ENCODE peak calls at places on chromosomes 12 and 14, in six cellular contexts. One of them, this sample, is unnamed. For H3K4me1, the result is how much of the 10 kb centered on the place peaks cover.

GRCh38 chr14:94143239-94143638 is 13.8 kb upstream of the IFI27L2 start:
- DNase-seq in psoas muscle: no peak
- DNase-seq in esophagus squamous epithelium: no peak
- DNase-seq in ascending aorta: no peak
- DNase-seq in testis: no peak
- DNase-seq in kidney: no peak
- DNase-seq in this sample: no peak

GRCh38 chr14:65281991-65282908 is 130.3 kb upstream of the FUT8 start:
- DNase-seq in psoas muscle: no peak
- DNase-seq in esophagus squamous epithelium: no peak
- DNase-seq in ascending aorta: no peak
- DNase-seq in testis: no peak
- DNase-seq in kidney: no peak
- DNase-seq in this sample: no peak

GRCh38 chr14:74967618-74968017 is 12.2 kb upstream of the PGF start:
- DNase-seq in psoas muscle: no peak
- DNase-seq in esophagus squamous epithelium: no peak
- DNase-seq in ascending aorta: no peak
- DNase-seq in testis: no peak
- DNase-seq in kidney: no peak
- DNase-seq in this sample: no peak

GRCh38 chr12:54977857-54978256 is 6.7 kb downstream of the TESPA1 start:
- DNase-seq in psoas muscle: no peak
- DNase-seq in esophagus squamous epithelium: no peak
- DNase-seq in ascending aorta: no peak
- DNase-seq in testis: no peak
- DNase-seq in kidney: no peak
- DNase-seq in this sample: no peak

GRCh38 chr12:29438752-29439408 is 57.9 kb upstream of the ERGIC2 start:
- DNase-seq in psoas muscle: no peak
- DNase-seq in esophagus squamous epithelium: no peak
- DNase-seq in ascending aorta: no peak
- DNase-seq in testis: no peak
- DNase-seq in kidney: no peak
- DNase-seq in this sample: no peak

GRCh38 chr14:62364161-62364560 is 601.9 kb downstream of the SNAPC1 start:
- DNase-seq in psoas muscle: no peak
- DNase-seq in esophagus squamous epithelium: no peak
- DNase-seq in ascending aorta: no peak
- DNase-seq in testis: no peak
- DNase-seq in kidney: no peak
- DNase-seq in this sample: no peak

GRCh38 chr14:20799444-20799843 is 3.2 kb downstream of the RNASE1 start:
- DNase-seq in psoas muscle: no peak
- DNase-seq in esophagus squamous epithelium: no peak
- DNase-seq in ascending aorta: no peak
- DNase-seq in testis: peak
- DNase-seq in kidney: no peak
- DNase-seq in this sample: no peak

GRCh38 chr12:81209001-81209400 is 131.1 kb downstream of the ACSS3 start:
- DNase-seq in psoas muscle: no peak
- DNase-seq in esophagus squamous epithelium: no peak
- DNase-seq in ascending aorta: no peak
- DNase-seq in testis: no peak
- DNase-seq in kidney: no peak
- DNase-seq in this sample: no peak

GRCh38 chr14:67837011-67837624 is 17.5 kb downstream of the RAD51B start:
- DNase-seq in psoas muscle: no peak
- DNase-seq in esophagus squamous epithelium: no peak
- DNase-seq in ascending aorta: no peak
- DNase-seq in testis: peak
- DNase-seq in kidney: no peak
- DNase-seq in this sample: no peak

GRCh38 chr12:2413999-2414792 is 361.4 kb downstream of the CACNA1C start:
- DNase-seq in psoas muscle: no peak
- DNase-seq in esophagus squamous epithelium: no peak
- DNase-seq in ascending aorta: no peak
- DNase-seq in testis: no peak
- DNase-seq in kidney: no peak
- DNase-seq in this sample: no peak

GRCh38 chr12:132339856-132340255 is 10.5 kb upstream of the GALNT9 start:
- DNase-seq in psoas muscle: no peak
- DNase-seq in esophagus squamous epithelium: no peak
- DNase-seq in ascending aorta: no peak
- DNase-seq in testis: no peak
- DNase-seq in kidney: no peak
- DNase-seq in this sample: no peak

GRCh38 chr14:89011727-89012271 is 187.3 kb downstream of the TTC8 start:
- DNase-seq in psoas muscle: no peak
- DNase-seq in esophagus squamous epithelium: no peak
- DNase-seq in ascending aorta: no peak
- DNase-seq in testis: no peak
- DNase-seq in kidney: no peak
- DNase-seq in this sample: no peak

GRCh38 chr12:65121956-65122469 is 908 bp upstream of the WIF1 start:
- DNase-seq in psoas muscle: no peak
- DNase-seq in esophagus squamous epithelium: no peak
- DNase-seq in ascending aorta: no peak
- DNase-seq in testis: no peak
- DNase-seq in kidney: peak
- DNase-seq in this sample: no peak

GRCh38 chr14:75757644-75758402 is 96.8 kb downstream of the TTLL5 start:
- DNase-seq in psoas muscle: no peak
- DNase-seq in esophagus squamous epithelium: no peak
- DNase-seq in ascending aorta: no peak
- DNase-seq in testis: no peak
- DNase-seq in kidney: no peak
- DNase-seq in this sample: no peak

GRCh38 chr14:61749264-61749663 is 13.0 kb upstream of the SNAPC1 start:
- DNase-seq in psoas muscle: no peak
- DNase-seq in esophagus squamous epithelium: no peak
- DNase-seq in ascending aorta: no peak
- DNase-seq in testis: no peak
- DNase-seq in kidney: no peak
- DNase-seq in this sample: no peak

GRCh38 chr12:91574391-91574790 is 391.8 kb upstream of the DCN start:
- DNase-seq in psoas muscle: no peak
- DNase-seq in esophagus squamous epithelium: no peak
- DNase-seq in ascending aorta: no peak
- DNase-seq in testis: no peak
- DNase-seq in kidney: no peak
- DNase-seq in this sample: no peak

GRCh38 chr12:92208613-92209121 is 63.0 kb upstream of the BTG1 start:
- DNase-seq in psoas muscle: no peak
- DNase-seq in esophagus squamous epithelium: no peak
- DNase-seq in ascending aorta: no peak
- DNase-seq in testis: no peak
- DNase-seq in kidney: no peak
- DNase-seq in this sample: no peak

GRCh38 chr12:130418261-130418660 is 80.6 kb downstream of the PIWIL1 start:
- DNase-seq in psoas muscle: no peak
- DNase-seq in esophagus squamous epithelium: no peak
- DNase-seq in ascending aorta: no peak
- DNase-seq in testis: no peak
- DNase-seq in kidney: no peak
- DNase-seq in this sample: no peak

GRCh38 chr14:92914087-92914656 is 8.8 kb upstream of the CHGA start:
- DNase-seq in psoas muscle: no peak
- DNase-seq in esophagus squamous epithelium: no peak
- DNase-seq in ascending aorta: no peak
- DNase-seq in testis: peak
- DNase-seq in kidney: no peak
- DNase-seq in this sample: no peak

GRCh38 chr12:132441871-132442863 is 47.8 kb upstream of the FBRSL1 start:
- DNase-seq in psoas muscle: no peak
- DNase-seq in esophagus squamous epithelium: no peak
- DNase-seq in ascending aorta: no peak
- DNase-seq in testis: no peak
- DNase-seq in kidney: peak
- DNase-seq in this sample: no peak

GRCh38 chr14:21924479-21924878 is 250.9 kb upstream of the OR4E1 start:
- DNase-seq in psoas muscle: no peak
- DNase-seq in esophagus squamous epithelium: no peak
- DNase-seq in ascending aorta: no peak
- DNase-seq in testis: no peak
- DNase-seq in kidney: no peak
- DNase-seq in this sample: no peak

GRCh38 chr12:120944645-120945217 is 33.6 kb upstream of the HNF1A start:
- DNase-seq in psoas muscle: peak
- DNase-seq in esophagus squamous epithelium: no peak
- DNase-seq in ascending aorta: no peak
- DNase-seq in testis: peak
- DNase-seq in kidney: no peak
- DNase-seq in this sample: peak

GRCh38 chr12:121295123-121295745 is 1.3 kb downstream of the CAMKK2 start:
- DNase-seq in psoas muscle: no peak
- DNase-seq in esophagus squamous epithelium: no peak
- DNase-seq in ascending aorta: no peak
- DNase-seq in testis: no peak
- DNase-seq in kidney: no peak
- DNase-seq in this sample: no peak

GRCh38 chr14:43313719-43314118 is 1193.4 kb downstream of the FSCB start:
- DNase-seq in psoas muscle: no peak
- DNase-seq in esophagus squamous epithelium: no peak
- DNase-seq in ascending aorta: no peak
- DNase-seq in testis: no peak
- DNase-seq in kidney: no peak
- DNase-seq in this sample: no peak

GRCh38 chr12:32343496-32343895 is 55.9 kb upstream of the FGD4 start:
- DNase-seq in psoas muscle: no peak
- DNase-seq in esophagus squamous epithelium: no peak
- DNase-seq in ascending aorta: no peak
- DNase-seq in testis: no peak
- DNase-seq in kidney: no peak
- DNase-seq in this sample: no peak

DNA sequence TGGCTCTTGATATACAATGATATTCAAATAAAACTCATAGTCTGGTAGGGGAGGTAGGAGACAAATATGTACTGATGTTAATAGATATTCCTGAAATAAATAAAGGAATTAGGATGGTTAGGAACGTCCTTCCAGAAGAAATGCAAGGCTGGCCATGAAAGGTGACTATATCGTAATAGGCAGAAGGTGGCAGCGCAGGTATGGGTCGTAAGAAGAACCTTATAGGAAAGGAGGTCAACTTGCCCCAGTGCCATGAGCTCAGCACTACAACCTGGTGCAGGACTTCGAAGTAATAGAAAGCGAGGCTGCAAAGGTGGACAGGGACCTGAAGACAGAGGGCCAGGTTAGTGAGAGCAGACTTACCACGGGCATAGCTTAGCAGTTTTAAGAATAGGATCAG is 55.3 kb upstream of the FGD4 start:
- DNase-seq in psoas muscle: no peak
- DNase-seq in esophagus squamous epithelium: no peak
- DNase-seq in ascending aorta: no peak
- DNase-seq in testis: no peak
- DNase-seq in kidney: no peak
- DNase-seq in this sample: no peak
- TF ChIP-seq CTCF in psoas muscle: no peak
- TF ChIP-seq CTCF in esophagus squamous epithelium: no peak
- TF ChIP-seq CTCF in ascending aorta: no peak
- TF ChIP-seq CTCF in testis: no peak
- TF ChIP-seq CTCF in kidney: no peak
- TF ChIP-seq CTCF in this sample: no peak

DNA sequence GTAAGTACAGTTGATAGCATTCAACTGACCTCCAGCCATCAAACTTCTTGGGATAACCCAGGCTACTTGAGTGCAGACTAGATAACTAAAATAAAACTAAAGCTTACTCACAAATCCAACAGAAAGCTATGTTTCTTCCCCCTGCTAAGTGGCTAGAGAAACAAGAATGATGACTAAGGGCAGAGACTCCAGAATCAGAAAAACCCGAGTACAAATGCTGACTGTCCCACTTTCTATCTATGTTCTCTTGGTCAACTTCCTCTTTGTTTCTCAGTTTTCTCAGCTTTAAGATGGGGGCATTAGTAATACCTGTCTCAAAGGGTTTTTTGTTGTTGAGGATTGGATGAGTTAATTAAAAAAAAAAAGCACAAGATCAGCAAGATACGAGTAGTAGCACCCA is 6.1 kb upstream of the NUAK1 start:
- DNase-seq in psoas muscle: no peak
- DNase-seq in esophagus squamous epithelium: no peak
- DNase-seq in ascending aorta: no peak
- DNase-seq in testis: no peak
- DNase-seq in kidney: no peak
- DNase-seq in this sample: no peak
- H3K27ac ChIP-seq in psoas muscle: peak
- H3K27ac ChIP-seq in esophagus squamous epithelium: no peak
- H3K27ac ChIP-seq in ascending aorta: peak
- H3K27ac ChIP-seq in testis: no peak
- H3K27ac ChIP-seq in kidney: no peak
- H3K27ac ChIP-seq in this sample: peak

GRCh38 chr12:96205909-96206308 is 11.7 kb downstream of the ELK3 start:
- DNase-seq in psoas muscle: no peak
- DNase-seq in esophagus squamous epithelium: no peak
- DNase-seq in ascending aorta: no peak
- DNase-seq in testis: no peak
- DNase-seq in kidney: no peak
- DNase-seq in this sample: no peak

GRCh38 chr12:96204381-96204780 is 10.2 kb downstream of the ELK3 start:
- DNase-seq in psoas muscle: no peak
- DNase-seq in esophagus squamous epithelium: no peak
- DNase-seq in ascending aorta: no peak
- DNase-seq in testis: no peak
- DNase-seq in kidney: no peak
- DNase-seq in this sample: no peak

GRCh38 chr12:96208801-96209534 is 14.8 kb downstream of the ELK3 start:
- DNase-seq in psoas muscle: no peak
- DNase-seq in esophagus squamous epithelium: no peak
- DNase-seq in ascending aorta: no peak
- DNase-seq in testis: no peak
- DNase-seq in kidney: no peak
- DNase-seq in this sample: no peak

GRCh38 chr12:96208346-96208745 is 14.2 kb downstream of the ELK3 start:
- DNase-seq in psoas muscle: no peak
- DNase-seq in esophagus squamous epithelium: no peak
- DNase-seq in ascending aorta: no peak
- DNase-seq in testis: no peak
- DNase-seq in kidney: no peak
- DNase-seq in this sample: no peak

GRCh38 chr12:96206957-96207356 is 12.8 kb downstream of the ELK3 start:
- DNase-seq in psoas muscle: no peak
- DNase-seq in esophagus squamous epithelium: no peak
- DNase-seq in ascending aorta: no peak
- DNase-seq in testis: no peak
- DNase-seq in kidney: no peak
- DNase-seq in this sample: no peak
- H3K4me1 ChIP-seq in psoas muscle: under half
- H3K4me1 ChIP-seq in esophagus squamous epithelium: under half
- H3K4me1 ChIP-seq in ascending aorta: under half
- H3K4me1 ChIP-seq in testis: under half
- H3K4me1 ChIP-seq in kidney: under half
- H3K4me1 ChIP-seq in this sample: half or more

GRCh38 chr14:76918751-76919421 is 92.7 kb downstream of the LRRC74A start:
- DNase-seq in psoas muscle: peak
- DNase-seq in esophagus squamous epithelium: no peak
- DNase-seq in ascending aorta: peak
- DNase-seq in testis: peak
- DNase-seq in kidney: peak
- DNase-seq in this sample: peak
- TF ChIP-seq CTCF in psoas muscle: no peak
- TF ChIP-seq CTCF in esophagus squamous epithelium: no peak
- TF ChIP-seq CTCF in ascending aorta: no peak
- TF ChIP-seq CTCF in testis: no peak
- TF ChIP-seq CTCF in kidney: peak
- TF ChIP-seq CTCF in this sample: peak

GRCh38 chr12:22437031-22437806 is 102.7 kb upstream of the ST8SIA1 start:
- DNase-seq in psoas muscle: no peak
- DNase-seq in esophagus squamous epithelium: no peak
- DNase-seq in ascending aorta: no peak
- DNase-seq in testis: no peak
- DNase-seq in kidney: peak
- DNase-seq in this sample: no peak
- H3K27ac ChIP-seq in psoas muscle: no peak
- H3K27ac ChIP-seq in esophagus squamous epithelium: peak
- H3K27ac ChIP-seq in ascending aorta: no peak
- H3K27ac ChIP-seq in testis: no peak
- H3K27ac ChIP-seq in kidney: no peak
- H3K27ac ChIP-seq in this sample: no peak

This sample was measured in left ventricle myocardium inferior.